ENCODE peak calls at places on chromosomes 2 and 18, in four cellular contexts. T is HL-60, H is GM12878, C is K562. R is an unnamed sample.

GRCh38 chr2:2769481-2770431 is 438.7 kb upstream of the MYT1L start:
- DNase-seq in H (no peak), C (no peak), T (no peak), R (no peak)

GRCh38 chr2:240388471-240389301 is 46.8 kb upstream of the GPC1 start:
- DNase-seq in C (no peak), T (no peak), H (no peak), R (no peak)

GRCh38 chr18:42583197-42583776 is 532.2 kb downstream of the RIT2 start:
- DNase-seq in T (no peak), H (no peak), C (no peak), R (no peak)

GRCh38 chr2:199997296-199997695 is 41.9 kb downstream of the MAIP1 start:
- DNase-seq in T (no peak), H (no peak), C (no peak), R (no peak)

GRCh38 chr18:22822024-22822423 is 111.1 kb upstream of the RBBP8 start:
- DNase-seq in C (no peak), H (no peak), T (no peak), R (no peak)

GRCh38 chr18:6310714-6311113 is 104.0 kb downstream of the L3MBTL4 start:
- DNase-seq in H (no peak), T (no peak), C (no peak), R (no peak)

GRCh38 chr2:3626817-3627499 is 31.0 kb upstream of the ALLC start:
- DNase-seq in H (no peak), T (no peak), C (no peak), R (no peak)

GRCh38 chr2:70501728-70502127 is 51.9 kb downstream of the TGFA start:
- DNase-seq in C (no peak), T (no peak), H (no peak), R (no peak)

GRCh38 chr2:48699377-48699951 is 56.1 kb downstream of the LHCGR start:
- DNase-seq in H (no peak), C (no peak), T (no peak), R (no peak)

GRCh38 chr2:215771241-215771640 is 242.1 kb downstream of the MREG start:
- DNase-seq in C (no peak), H (no peak), T (no peak), R (no peak)

GRCh38 chr18:79630266-79631095 is 49.1 kb upstream of the CTDP1 start:
- DNase-seq in T (no peak), C (no peak), H (no peak), R (no peak)

GRCh38 chr2:71474744-71475421 is 21.5 kb downstream of the DYSF start:
- DNase-seq in T (no peak), C (no peak), H (no peak), R (no peak)

GRCh38 chr2:105344704-105345345 is 7.5 kb downstream of the C2orf49 start:
- DNase-seq in T (no peak), C (no peak), H (no peak), R (no peak)

DNA sequence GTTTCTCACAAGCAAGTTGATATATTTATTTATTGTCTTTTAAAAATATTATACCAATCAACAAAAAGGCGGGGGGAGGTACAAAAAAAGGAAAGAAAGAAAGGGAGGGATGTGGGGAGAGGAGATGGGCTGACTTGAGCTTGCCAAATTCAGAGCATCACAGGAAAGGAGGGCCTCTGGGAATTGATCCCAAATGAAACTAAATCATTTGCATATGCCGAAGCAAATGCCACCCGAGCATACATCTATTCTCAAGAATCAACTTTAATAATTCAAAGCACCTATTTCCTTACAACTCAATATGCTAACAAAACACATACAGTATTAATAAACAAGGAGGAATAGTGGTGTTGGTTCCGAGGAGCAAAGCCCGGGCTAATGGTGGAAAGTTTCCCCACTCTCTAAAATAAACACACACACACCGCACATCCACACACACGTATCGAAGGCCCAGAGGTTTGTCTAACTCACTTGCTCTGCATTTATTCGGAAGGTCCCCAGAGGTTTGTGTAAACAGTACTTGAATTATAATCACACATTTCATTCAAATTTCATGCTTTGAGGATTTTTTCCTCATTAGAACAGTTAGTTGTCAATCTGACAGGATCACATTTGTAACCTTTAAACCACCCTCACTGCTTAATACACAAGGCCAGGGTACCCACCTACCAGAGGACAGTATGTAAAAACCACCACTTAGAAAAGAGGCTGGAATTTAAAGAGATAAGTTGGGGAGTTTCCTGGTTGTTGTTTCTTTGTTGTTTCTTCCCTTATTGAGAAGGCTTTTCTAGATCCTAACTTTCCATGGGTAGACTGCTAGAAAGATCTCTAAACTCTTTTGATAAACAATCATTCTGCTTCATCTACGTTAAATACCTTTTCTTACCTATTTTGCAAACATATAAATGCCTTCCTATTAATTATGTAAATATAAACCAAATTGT is 264.7 kb downstream of the TCF4 start:
- DNase-seq in C (no peak), T (no peak), H (no peak), R (no peak)
- TF ChIP-seq SPI1 in C (no peak), T (no peak), H (no peak), R (no peak)

GRCh38 chr18:75070235-75070624 is 138.7 kb downstream of the PTGR3 start:
- DNase-seq in H (no peak), T (no peak), C (no peak), R (no peak)

GRCh38 chr18:75072672-75073371 is 136.1 kb downstream of the PTGR3 start:
- DNase-seq in C (no peak), H (no peak), T (no peak), R (no peak)

GRCh38 chr18:75071866-75072671 is 136.9 kb downstream of the PTGR3 start:
- DNase-seq in T (no peak), H (no peak), C (no peak), R (no peak)

GRCh38 chr18:75071484-75071785 is 137.5 kb downstream of the PTGR3 start:
- DNase-seq in H (no peak), C (no peak), T (no peak), R (no peak)

GRCh38 chr18:75070625-75071483 is 138.1 kb downstream of the PTGR3 start:
- DNase-seq in T (peak), C (peak), H (peak), R (peak)
- TF ChIP-seq SPI1 in T (peak), C (peak), H (peak), R (peak)

GRCh38 chr2:120473522-120474271 is 127.8 kb downstream of the INHBB start:
- DNase-seq in T (no peak), H (no peak), C (no peak), R (no peak)
- TF ChIP-seq SPI1 in T (no peak), H (no peak), C (no peak), R (no peak)

DNA sequence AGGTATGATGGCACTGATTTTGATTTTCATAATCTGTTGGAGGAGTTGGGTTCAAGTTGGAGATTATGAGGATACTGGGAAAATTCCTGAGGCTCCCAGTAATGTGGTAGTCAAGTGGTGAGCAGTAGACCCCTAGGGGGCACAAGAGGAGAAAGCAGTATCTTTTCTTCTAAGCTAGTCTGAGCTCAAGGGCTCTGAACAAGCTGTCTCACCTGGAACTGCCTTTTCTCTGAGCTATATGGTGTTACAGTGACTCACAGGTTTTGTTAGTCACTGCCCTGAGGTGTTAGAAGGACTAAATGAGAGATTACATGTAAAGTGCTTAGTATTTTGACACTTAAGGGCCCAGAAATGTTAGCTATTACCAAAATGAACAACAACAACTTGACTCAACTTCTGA is 42.2 kb downstream of the CD302 start:
- DNase-seq in C (peak), T (no peak), H (no peak), R (no peak)
- TF ChIP-seq SPI1 in C (no peak), T (no peak), H (no peak), R (no peak)

GRCh38 chr2:20333738-20334137 is 16.9 kb downstream of the PUM2 start:
- DNase-seq in T (no peak), C (no peak), H (no peak), R (no peak)

GRCh38 chr2:20326163-20326780 is 24.4 kb downstream of the PUM2 start:
- DNase-seq in H (no peak), C (peak), T (no peak), R (no peak)

GRCh38 chr2:20334645-20335203 is 15.9 kb downstream of the PUM2 start:
- DNase-seq in H (no peak), T (no peak), C (no peak), R (no peak)

GRCh38 chr2:20327370-20327769 is 23.3 kb downstream of the PUM2 start:
- DNase-seq in T (no peak), C (no peak), H (no peak), R (no peak)

GRCh38 chr2:20330202-20330601 is 20.4 kb downstream of the PUM2 start:
- DNase-seq in C (no peak), T (no peak), H (no peak), R (no peak)
- TF ChIP-seq SPI1 in C (no peak), T (no peak), H (peak), R (peak)

GRCh38 chr2:19114754-19115231 is 243.6 kb downstream of the OSR1 start:
- DNase-seq in T (no peak), H (no peak), C (no peak), R (no peak)
- TF ChIP-seq SPI1 in T (no peak), H (no peak), C (no peak), R (no peak)

GRCh38 chr2:239156516-239157265 is 244.1 kb downstream of the HDAC4 start:
- DNase-seq in C (no peak), H (no peak), T (no peak), R (no peak)
- TF ChIP-seq SPI1 in C (no peak), H (no peak), T (no peak), R (no peak)

R was measured in GM12891.